ENCODE peak calls at places on chromosomes 5 and 9, in seven cellular contexts. R is GM12878, A is K562, X is HCT116, P is H1, F is HepG2, N is SK-N-SH. Z is an unnamed sample.

GRCh38 chr5:1439388-1440097 is 5.7 kb downstream of the SLC6A3 start:
- DNase-seq in R (no peak), F (no peak), N (peak; percentile 4), A (no peak), P (no peak), X (no peak), Z (no peak)

GRCh38 chr9:130118841-130119520 is 53.2 kb upstream of the NCS1 start:
- DNase-seq in A (no peak), R (no peak), N (peak; percentile 87), P (no peak), X (no peak), F (no peak), Z (no peak)

GRCh38 chr5:107331312-107331711 is 339.4 kb downstream of the EFNA5 start:
- DNase-seq in R (no peak), A (no peak), X (no peak), F (no peak), P (no peak), N (no peak), Z (no peak)

GRCh38 chr5:89289604-89290003 is 406.6 kb upstream of the MEF2C start:
- DNase-seq in P (no peak), X (no peak), A (no peak), N (no peak), R (no peak), F (no peak), Z (no peak)

GRCh38 chr5:149423287-149424268 is 44.5 kb upstream of the IL17B start:
- DNase-seq in X (no peak), A (no peak), N (peak; percentile 58), R (no peak), P (no peak), F (peak; percentile 47), Z (no peak)

GRCh38 chr9:112654282-112654681 is 63.6 kb downstream of the INIP start:
- DNase-seq in A (no peak), R (no peak), F (no peak), P (no peak), X (no peak), N (no peak), Z (no peak)

GRCh38 chr9:112301420-112301819 is 32.0 kb downstream of the PTBP3 start:
- DNase-seq in R (no peak), F (no peak), X (no peak), A (no peak), P (no peak), N (no peak), Z (no peak)

GRCh38 chr9:110178281-110178680 is 29.7 kb downstream of the C9orf152 start:
- DNase-seq in P (no peak), N (no peak), R (no peak), X (no peak), F (no peak), A (no peak), Z (no peak)

GRCh38 chr9:682633-683508 is 158.6 kb upstream of the DMRT1 start:
- DNase-seq in P (no peak), X (no peak), N (no peak), F (peak; percentile 99), A (no peak), R (no peak), Z (no peak)

GRCh38 chr5:16899171-16899570 is 36.9 kb downstream of the MYO10 start:
- DNase-seq in A (no peak), R (no peak), F (no peak), N (no peak), X (no peak), P (no peak), Z (no peak)

GRCh38 chr5:150406120-150407096 is 6.3 kb downstream of the CD74 start:
- DNase-seq in X (no peak), P (no peak), R (no peak), A (no peak), F (no peak), N (no peak), Z (no peak)

DNA sequence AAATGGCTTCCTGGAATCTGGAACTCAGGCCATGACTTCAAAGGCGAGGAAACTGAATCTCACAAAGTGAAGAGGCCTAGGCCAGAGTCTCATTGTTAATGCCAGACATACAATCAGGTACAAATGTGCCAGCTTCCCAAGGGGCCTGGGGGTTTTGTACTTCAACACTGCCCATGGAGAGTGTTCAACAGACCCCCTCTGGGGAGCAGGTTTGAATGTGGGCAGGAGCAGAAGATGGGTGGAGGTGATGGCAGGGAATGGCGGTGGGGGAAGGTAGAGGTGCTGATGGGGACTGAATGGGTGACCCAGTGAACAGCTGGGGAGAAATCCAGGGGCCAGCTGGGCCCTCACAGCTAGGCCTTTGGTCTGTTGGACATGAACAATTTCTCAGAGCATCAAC is 12.0 kb downstream of the FOXI1 start:
- DNase-seq in A (no peak), N (no peak), R (no peak), X (no peak), P (peak; percentile 14), F (no peak), Z (no peak)
- TF ChIP-seq JUND in A (no peak), N (no peak), R (no peak), X (no peak), P (no peak), F (no peak), Z (no peak)

DNA sequence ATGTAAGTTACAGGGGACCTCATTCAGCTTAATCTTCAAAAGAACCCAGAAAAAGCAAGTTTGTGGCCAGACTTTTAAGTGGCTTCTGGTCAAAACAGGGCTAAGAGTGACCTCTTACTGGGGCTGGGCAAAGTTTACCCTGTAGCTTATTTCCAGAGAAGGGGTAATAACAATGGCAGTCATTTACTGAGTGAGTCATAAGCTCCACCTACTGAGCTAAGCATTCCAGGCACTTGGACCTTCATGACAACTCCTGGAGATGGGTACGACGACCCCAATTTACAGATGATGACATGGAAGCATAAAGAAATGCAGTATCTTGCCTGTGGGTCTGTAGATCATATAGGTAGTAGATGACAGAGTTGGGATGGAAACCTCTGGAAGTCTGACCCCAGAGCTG is 4.7 kb upstream of the GPR151 start:
- DNase-seq in P (no peak), A (no peak), R (no peak), X (peak; percentile 2), F (peak; percentile 65), N (no peak), Z (no peak)
- TF ChIP-seq JUND in P (peak; percentile 55), A (no peak), R (no peak), X (no peak), F (no peak), N (no peak), Z (no peak)

DNA sequence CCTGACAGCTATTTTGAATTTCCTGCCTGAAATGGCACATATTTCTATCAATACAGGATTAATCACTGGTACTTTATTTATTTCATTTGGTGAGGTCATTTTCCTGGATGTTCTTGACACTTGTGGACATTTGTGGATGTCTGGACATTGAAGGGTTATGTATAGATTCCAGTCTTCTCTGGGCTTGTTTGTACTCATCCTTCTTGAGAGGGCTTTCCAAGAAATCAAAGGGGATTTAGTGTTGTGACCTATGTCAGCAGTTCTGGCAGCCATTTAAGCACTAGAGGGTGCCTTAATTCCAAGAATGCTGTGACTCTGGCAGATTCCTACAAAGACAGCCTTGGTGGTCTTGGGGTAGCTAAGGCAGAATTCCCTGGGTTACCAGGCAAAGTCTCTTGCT is 259.7 kb downstream of the CSNK1G3 start:
- DNase-seq in F (no peak), A (no peak), R (no peak), P (no peak), N (no peak), X (no peak), Z (no peak)
- TF ChIP-seq JUND in F (no peak), A (no peak), R (no peak), P (no peak), N (no peak), X (no peak), Z (no peak)

GRCh38 chr9:103731541-103731940 is 362.6 kb upstream of the SMC2 start:
- DNase-seq in R (no peak), F (no peak), A (no peak), P (no peak), N (no peak), X (no peak), Z (no peak)

DNA sequence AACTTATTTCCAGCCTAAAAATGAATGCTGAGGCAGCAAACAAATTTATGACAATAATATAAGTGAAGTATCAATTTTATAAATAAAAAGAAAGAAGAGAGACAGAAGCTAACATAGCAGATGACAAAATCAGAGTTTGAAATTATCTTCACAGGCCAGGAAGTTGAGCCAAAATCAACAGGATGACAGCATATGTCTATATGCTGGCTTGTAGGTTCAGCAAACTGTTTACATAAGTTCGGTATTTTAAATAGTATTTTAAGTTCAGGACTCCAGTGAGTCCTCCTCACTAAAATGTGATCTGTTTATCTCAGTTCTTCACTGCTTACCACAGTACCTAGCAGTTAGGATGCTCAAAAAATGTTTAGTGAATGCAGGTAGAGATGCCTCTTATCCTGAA is 359.6 kb upstream of the SMC2 start:
- DNase-seq in X (no peak), N (no peak), R (no peak), P (no peak), F (no peak), A (no peak), Z (no peak)
- TF ChIP-seq JUND in X (no peak), N (no peak), R (no peak), P (no peak), F (no peak), A (no peak), Z (no peak)

GRCh38 chr5:117454716-117455212 is 880.1 kb upstream of the SEMA6A start:
- DNase-seq in P (peak; percentile 80), N (peak; percentile 12), A (peak; percentile 29), X (peak; percentile 62), R (peak; percentile 20), F (peak; percentile 50), Z (peak; percentile 62)
- TF ChIP-seq JUND in P (no peak), N (no peak), A (no peak), X (no peak), R (no peak), F (no peak), Z (no peak)

GRCh38 chr5:15388856-15389255 is 111.1 kb upstream of the FBXL7 start:
- DNase-seq in P (no peak), R (no peak), N (peak; percentile 71), A (no peak), X (no peak), F (no peak), Z (no peak)
- TF ChIP-seq JUND in P (no peak), R (no peak), N (no peak), A (no peak), X (no peak), F (no peak), Z (no peak)

Z was measured in T47D.